ENCODE peak calls at places on chromosomes 11 and 22, in five cellular contexts. J is psoas muscle, T is transverse colon, R is astrocyte of the spinal cord, E is ascending aorta. I is an unnamed sample.

GRCh38 chr11:5666396-5666780 is 18.5 kb downstream of the TRIM5 start:
- DNase-seq in J (no peak), T (no peak), R (peak), E (no peak), I (no peak)

GRCh38 chr11:7673724-7674434 is 579 bp upstream of the CYB5R2 start:
- DNase-seq in J (peak), T (peak), R (peak), E (peak), I (peak)

GRCh38 chr11:72609045-72609444 is 65.2 kb downstream of the PDE2A start:
- DNase-seq in J (no peak), T (no peak), R (no peak), E (no peak), I (no peak)

GRCh38 chr11:120180571-120181445 is 30.0 kb upstream of the OAF start:
- DNase-seq in J (no peak), T (no peak), R (peak), E (peak), I (peak)

GRCh38 chr11:58392741-58393140 is 13.9 kb downstream of the OR5B3 start:
- DNase-seq in J (no peak), T (no peak), R (no peak), E (no peak), I (no peak)

GRCh38 chr22:36324414-36324813 is 63.4 kb downstream of the MYH9 start:
- DNase-seq in J (no peak), T (no peak), R (no peak), E (no peak), I (no peak)

GRCh38 chr22:44386386-44387035 is 73.8 kb upstream of the SHISAL1 start:
- DNase-seq in J (peak), T (no peak), R (no peak), E (no peak), I (no peak)

GRCh38 chr22:17269607-17270261 is 50.5 kb upstream of the ADA2 start:
- DNase-seq in J (no peak), T (peak), R (no peak), E (no peak), I (no peak)

GRCh38 chr11:73578786-73579185 is 19.1 kb downstream of the FAM168A start:
- DNase-seq in J (no peak), T (no peak), R (no peak), E (no peak), I (no peak)

GRCh38 chr22:48942698-48943566 is 884.7 kb downstream of the BRD1 start:
- DNase-seq in J (no peak), T (peak), R (no peak), E (peak), I (peak)

GRCh38 chr22:42078469-42079318 is 806 bp upstream of the SMDT1 start:
- DNase-seq in J (no peak), T (no peak), R (peak), E (no peak), I (no peak)

GRCh38 chr11:19953909-19954308 is 206.4 kb downstream of the DBX1 start:
- DNase-seq in J (no peak), T (no peak), R (peak), E (no peak), I (no peak)

GRCh38 chr11:46963848-46964247 is 27.3 kb downstream of the CSTPP1 start:
- DNase-seq in J (no peak), T (no peak), R (no peak), E (no peak), I (no peak)

GRCh38 chr11:23569547-23569946 is 709.3 kb upstream of the CCDC179 start:
- DNase-seq in J (no peak), T (no peak), R (no peak), E (no peak), I (no peak)

DNA sequence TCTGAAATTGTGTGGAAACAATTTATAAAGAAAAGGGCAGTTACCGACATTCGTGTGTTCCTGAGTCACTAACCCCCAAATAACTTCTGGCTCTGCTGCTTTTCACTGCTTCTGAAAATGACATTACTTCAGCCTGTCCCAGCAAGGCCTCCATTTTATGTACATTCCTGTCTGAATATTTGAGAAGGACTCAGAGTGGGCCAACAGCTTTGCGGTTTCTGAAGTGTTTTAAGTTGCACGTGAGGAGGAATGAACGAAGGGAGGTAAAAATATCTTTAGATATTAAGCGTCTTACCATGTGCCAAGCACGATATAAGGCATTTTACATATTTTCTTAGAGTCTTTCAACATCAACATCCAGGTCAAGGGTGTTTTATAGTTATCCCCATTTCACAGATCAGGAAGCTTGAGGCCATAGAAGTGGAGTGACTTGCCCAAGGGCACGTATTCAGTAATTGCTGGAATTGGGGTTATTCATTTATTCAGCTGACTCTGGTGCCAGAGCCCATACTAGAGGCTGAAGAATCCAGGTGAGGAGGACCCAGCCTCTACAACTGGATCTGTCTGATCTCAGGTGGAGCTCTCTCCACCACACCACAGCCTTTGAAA is 30.8 kb upstream of the WNT11 start:
- DNase-seq in J (no peak), T (no peak), R (peak), E (no peak), I (no peak)
- H3K4me3 ChIP-seq in J (no peak), T (no peak), R (no peak), E (no peak), I (no peak)

DNA sequence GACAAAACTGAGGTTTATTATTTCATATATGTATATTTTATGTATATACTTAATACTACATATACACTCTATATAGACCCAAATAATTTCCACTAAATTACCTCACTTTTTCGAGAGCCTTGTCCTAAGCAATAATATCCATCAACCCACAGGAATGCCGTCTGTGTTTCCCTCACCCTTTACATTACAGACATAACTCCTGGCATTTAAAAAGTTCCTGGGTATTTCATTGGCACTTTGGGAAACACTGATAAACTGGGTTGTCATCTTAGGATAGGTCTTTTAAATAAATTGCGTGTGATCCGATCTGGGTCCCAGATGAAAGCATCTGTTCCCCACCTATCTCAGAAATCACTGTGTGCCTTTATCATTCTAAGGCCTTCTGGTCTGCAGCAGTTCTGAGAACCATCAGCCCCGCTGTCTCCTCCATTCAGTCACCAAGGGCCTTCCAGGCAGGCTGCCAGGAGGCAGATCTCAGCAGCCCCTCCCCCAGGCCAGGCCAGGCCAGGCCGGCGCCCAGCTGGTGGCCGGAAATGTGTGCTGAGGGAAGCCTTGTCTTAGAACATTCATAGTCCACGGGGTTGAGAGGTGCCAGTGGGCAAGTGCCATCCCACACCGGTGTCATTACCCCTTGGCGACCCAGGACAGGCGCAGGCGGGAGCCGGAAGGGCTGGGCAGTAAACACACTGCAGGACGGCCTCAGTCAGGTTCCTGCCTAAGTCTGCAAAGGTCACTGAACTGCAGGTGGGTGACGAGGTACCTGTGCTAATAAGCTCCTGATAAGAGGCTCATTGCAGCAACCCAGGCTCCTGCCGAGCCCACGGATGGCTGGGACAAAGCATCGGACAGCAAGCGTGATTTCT is 3.3 kb downstream of the FGF19 start:
- DNase-seq in J (no peak), T (no peak), R (peak), E (no peak), I (no peak)
- H3K4me3 ChIP-seq in J (no peak), T (no peak), R (no peak), E (no peak), I (no peak)

DNA sequence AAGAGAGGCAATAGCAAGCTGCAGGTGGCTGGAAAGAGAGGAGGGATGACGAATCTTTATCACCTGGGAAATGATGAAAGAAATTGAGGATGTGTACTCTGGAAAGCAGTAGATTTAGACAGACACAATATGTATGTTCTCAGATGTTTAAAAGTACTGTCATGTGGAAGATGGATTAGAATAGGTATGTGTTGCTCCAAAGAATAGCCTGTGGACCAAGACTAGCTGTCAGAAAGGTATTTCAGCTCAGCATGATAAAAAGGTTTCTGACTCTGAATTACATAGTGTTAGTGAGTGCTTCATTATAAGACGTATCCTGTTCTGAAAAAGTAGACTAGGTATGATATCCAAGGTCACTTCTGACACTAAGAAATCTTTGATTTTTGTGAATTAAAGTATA is 322.4 kb downstream of the CNTN5 start:
- DNase-seq in J (no peak), T (no peak), R (no peak), E (no peak), I (no peak)
- H3K4me3 ChIP-seq in J (no peak), T (no peak), R (no peak), E (no peak), I (no peak)

GRCh38 chr22:50325444-50326224 is 1.2 kb downstream of the DENND6B start:
- DNase-seq in J (no peak), T (no peak), R (no peak), E (no peak), I (no peak)
- H3K4me3 ChIP-seq in J (peak), T (no peak), R (peak), E (no peak), I (no peak)

DNA sequence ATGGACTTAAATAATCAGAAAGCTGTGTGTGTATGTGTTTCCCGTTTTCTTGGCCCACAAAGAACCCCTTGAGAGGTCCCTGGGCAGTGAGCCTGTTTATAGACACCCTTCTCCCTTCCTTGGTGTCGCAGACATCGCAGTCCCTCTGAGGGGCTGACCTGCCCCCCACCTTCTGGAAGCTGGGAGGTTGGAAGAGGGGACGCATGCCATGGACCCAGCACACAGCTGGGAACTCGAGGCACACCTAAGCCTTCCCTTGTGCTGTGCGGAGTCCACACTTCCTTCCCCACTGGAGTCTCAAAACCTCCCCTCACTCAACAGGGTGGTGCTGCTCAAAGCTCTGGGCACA is 514 bp upstream of the APOBEC3B start:
- DNase-seq in J (no peak), T (no peak), R (peak), E (no peak), I (no peak)
- H3K4me3 ChIP-seq in J (peak), T (no peak), R (no peak), E (peak), I (peak)

GRCh38 chr11:93852242-93852641 is 1.8 kb upstream of the VSTM5 start:
- DNase-seq in J (no peak), T (no peak), R (no peak), E (no peak), I (no peak)

GRCh38 chr11:93846411-93846810 is 4.0 kb downstream of the VSTM5 start:
- DNase-seq in J (no peak), T (no peak), R (peak), E (no peak), I (no peak)

GRCh38 chr11:93849201-93849600 is 1.2 kb downstream of the VSTM5 start:
- DNase-seq in J (no peak), T (no peak), R (no peak), E (peak), I (no peak)

GRCh38 chr11:93850585-93851018 is at the start of gene VSTM5:
- DNase-seq in J (no peak), T (no peak), R (no peak), E (peak), I (no peak)

DNA sequence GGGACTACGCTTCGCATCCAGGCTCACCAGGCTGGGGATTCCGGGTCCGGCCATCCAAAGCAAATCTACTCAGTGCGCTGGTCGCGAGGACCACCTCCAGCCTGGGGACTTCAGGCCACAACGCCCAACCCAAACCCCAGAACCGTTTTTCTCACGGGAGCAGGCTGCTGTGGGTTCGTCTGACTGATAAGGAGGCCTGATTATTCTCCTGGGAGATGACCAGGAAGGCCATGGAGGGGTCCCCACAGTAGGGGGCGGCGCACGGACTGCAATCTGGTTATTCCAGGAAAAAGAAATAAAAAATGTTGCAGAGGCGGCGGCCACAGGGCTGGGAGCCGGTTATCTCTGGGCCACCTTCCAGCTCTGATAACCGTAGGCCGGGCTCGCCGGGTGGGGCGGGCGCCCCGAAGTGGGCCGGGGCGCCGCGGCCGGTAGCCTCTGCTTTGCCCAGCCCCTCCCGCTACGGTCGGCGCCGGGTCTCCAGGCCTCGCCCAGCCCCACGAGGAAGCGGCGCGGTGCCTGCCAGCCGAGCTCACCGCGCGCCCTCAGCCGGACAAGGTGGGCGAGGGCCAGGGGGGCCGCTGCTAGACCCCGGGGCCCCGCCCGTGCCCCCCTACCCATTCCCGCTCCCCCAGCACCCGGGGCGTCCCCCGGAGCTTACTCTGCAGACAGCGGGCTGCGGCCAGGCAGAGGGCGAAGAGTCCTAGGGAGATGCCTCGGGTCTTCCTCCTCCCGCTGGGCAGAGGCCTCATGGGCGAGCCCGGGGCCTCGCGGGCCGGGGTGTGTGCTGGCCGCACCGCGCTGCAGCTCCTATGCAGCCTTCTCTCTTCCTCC is 450 bp downstream of the VSTM5 start:
- DNase-seq in J (peak), T (peak), R (peak), E (peak), I (no peak)
- H3K4me3 ChIP-seq in J (peak), T (peak), R (peak), E (peak), I (peak)

DNA sequence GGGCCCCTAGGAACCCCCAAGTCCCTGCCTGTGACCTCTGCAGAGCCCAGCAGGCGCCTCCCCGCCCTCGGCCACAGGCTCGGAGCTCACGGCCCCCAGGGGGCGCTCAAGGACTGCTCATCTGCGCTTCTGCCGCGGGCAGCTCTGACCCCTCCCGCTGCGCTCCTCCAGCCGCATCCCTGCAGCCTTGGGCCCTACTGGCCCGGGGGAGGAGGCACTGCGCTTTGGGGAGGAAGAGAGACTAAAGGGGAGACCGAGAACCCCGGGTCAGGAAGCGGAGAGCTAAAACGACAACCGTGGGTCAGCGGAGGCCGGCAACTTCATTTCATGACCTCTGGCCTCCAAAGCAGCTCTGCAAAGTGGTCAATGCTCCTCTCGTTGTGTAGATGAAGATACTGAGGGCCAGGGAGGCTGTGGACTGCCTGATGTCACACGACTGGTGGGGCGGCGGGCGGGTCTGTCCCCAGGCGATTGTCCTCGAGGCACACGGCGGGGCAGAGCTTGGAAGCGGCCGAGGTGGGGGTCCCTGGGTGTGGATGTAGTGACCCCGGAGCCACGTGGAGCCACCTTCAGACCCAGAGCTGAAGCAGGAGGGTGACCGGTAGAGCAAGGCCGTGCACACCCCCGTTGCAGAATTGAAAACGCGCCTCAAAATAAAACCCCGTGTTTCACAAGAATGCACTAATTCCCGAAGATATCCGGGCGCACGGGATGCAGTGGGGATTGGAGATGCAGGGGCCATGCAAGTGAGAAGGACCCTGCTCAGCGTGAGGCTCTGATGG is 2.7 kb upstream of the KRTAP5-6 start:
- DNase-seq in J (peak), T (peak), R (peak), E (peak), I (peak)
- H3K4me3 ChIP-seq in J (peak), T (peak), R (peak), E (peak), I (no peak)

DNA sequence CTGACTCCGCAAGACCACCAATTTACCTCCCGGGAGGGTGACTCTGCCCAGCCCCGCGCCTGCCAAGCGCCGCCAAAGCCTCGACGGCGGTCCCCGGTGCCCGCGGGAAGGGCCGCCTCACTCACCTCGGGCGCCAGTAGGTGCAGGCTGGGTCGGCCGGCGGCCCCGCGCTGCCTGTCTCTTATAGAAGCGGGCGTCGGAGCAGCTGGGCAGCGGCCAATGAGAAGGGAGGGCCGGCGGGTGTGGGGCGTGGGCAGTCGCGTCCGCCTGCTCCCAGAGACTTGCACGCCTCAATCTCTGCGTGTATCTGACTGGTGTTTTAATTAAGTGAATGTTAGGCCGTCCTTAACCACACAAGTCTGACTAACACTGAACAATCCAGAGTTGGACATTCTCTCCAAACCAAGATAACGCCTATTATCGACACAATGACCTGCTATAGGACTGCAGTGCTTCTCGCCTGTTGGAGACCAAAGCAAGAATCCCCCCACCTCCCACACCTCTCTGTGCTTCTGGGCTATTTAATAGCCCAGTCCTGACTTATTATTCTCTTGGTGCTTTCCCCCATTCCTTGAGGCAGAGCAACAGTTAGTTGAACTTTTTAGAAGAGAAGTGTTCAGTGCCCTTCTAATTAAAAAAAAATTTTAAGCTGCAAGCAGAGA is at the start of gene TPH1:
- DNase-seq in J (peak), T (peak), R (peak), E (peak), I (no peak)
- H3K4me3 ChIP-seq in J (peak), T (no peak), R (no peak), E (peak), I (no peak)

DNA sequence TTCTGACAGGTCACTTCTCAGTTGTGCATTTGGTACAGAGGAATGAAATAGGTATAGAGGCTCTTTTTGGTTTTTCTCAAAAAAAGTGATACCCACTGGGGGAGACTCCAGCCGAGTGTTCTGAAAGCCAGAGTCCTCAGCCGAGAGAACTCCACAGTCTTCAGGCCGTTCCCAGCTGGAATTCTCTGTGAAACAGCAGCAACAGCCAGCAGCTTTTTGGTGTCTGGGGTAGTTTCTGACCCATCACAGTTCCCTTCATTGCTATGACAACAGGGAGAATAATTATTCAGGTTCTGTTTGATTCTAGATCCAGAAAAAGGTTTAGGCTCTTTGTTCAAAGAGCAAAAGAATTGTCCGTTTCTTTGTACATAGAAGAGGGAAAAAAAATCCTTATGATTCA is 84.6 kb downstream of the C22orf31 start:
- DNase-seq in J (no peak), T (no peak), R (peak), E (no peak), I (no peak)
- H3K4me3 ChIP-seq in J (peak), T (no peak), R (no peak), E (peak), I (no peak)

I was measured in lower leg skin.